ENCODE peak calls at places on chromosomes 1 and 21, in six cellular contexts. T is fibroblast of pulmonary artery, K is AG08395, X is GDM1, J is SW480, R is NCI-H748 treated with DMSO at 0.1 percent for 48 hours. M is an unnamed sample.

GRCh38 chr1:226125097-226125630 is 61.4 kb downstream of the ACBD3 start:
- DNase-seq in R (peak), T (peak), J (peak), K (peak), X (peak), M (peak)

GRCh38 chr1:205074084-205074483 is 10.2 kb downstream of the TMEM81 start:
- DNase-seq in X (no peak), K (no peak), R (no peak), J (no peak), T (no peak), M (no peak)

GRCh38 chr1:211653907-211654553 is 21.4 kb downstream of the NEK2 start:
- DNase-seq in T (peak), R (no peak), X (no peak), K (peak), J (peak), M (peak)

GRCh38 chr1:39955547-39956539 is 898 bp downstream of the MFSD2A start:
- DNase-seq in X (peak), J (peak), R (peak), K (peak), T (peak), M (peak)

GRCh38 chr1:230163205-230163604 is 96.2 kb downstream of the GALNT2 start:
- DNase-seq in J (no peak), R (no peak), T (peak), K (peak), X (no peak), M (peak)

GRCh38 chr21:42221581-42222345 is 2.8 kb downstream of the ABCG1 start:
- DNase-seq in R (no peak), T (peak), X (peak), K (no peak), J (no peak), M (peak)

GRCh38 chr1:40059292-40059959 is 18.9 kb downstream of the CAP1 start:
- DNase-seq in T (peak), R (no peak), X (peak), K (peak), J (no peak), M (peak)

GRCh38 chr1:109898842-109899241 is 11.8 kb upstream of the CSF1 start:
- DNase-seq in X (no peak), R (no peak), K (no peak), T (no peak), J (no peak), M (no peak)

GRCh38 chr1:39142394-39143060 is 62.0 kb upstream of the MACF1 start:
- DNase-seq in K (no peak), X (no peak), T (no peak), R (no peak), J (peak), M (no peak)

GRCh38 chr1:198986041-198986440 is 347.2 kb downstream of the PTPRC start:
- DNase-seq in X (no peak), J (no peak), T (peak), R (no peak), K (no peak), M (peak)

GRCh38 chr1:53524428-53525400 is 65.5 kb downstream of the DMRTB1 start:
- DNase-seq in R (no peak), K (no peak), T (no peak), X (no peak), J (no peak), M (no peak)

GRCh38 chr1:917076-917459 is 6.7 kb upstream of the SAMD11 start:
- DNase-seq in J (no peak), T (no peak), X (no peak), R (no peak), K (no peak), M (no peak)

GRCh38 chr21:25567472-25567871 is 39.8 kb downstream of the MRPL39 start:
- DNase-seq in T (no peak), K (no peak), X (no peak), R (no peak), J (no peak), M (no peak)

GRCh38 chr1:43177691-43178090 is 5.6 kb downstream of the CFAP57 start:
- DNase-seq in R (no peak), K (no peak), T (no peak), X (no peak), J (no peak), M (no peak)

M was measured in cardiac fibroblast.